ENCODE peak calls at places on chromosomes 6 and 20, in four cellular contexts. One of them, this sample, is unnamed.

GRCh38 chr6:18503187-18503586 is 116.0 kb downstream of the RNF144B start:
- DNase-seq in NCI-H774: no peak
- DNase-seq in PC-3: no peak
- DNase-seq in breast epithelium: no peak
- DNase-seq in this sample: no peak

GRCh38 chr6:12548526-12548925 is 168.0 kb upstream of the PHACTR1 start:
- DNase-seq in NCI-H774: no peak
- DNase-seq in PC-3: no peak
- DNase-seq in breast epithelium: no peak
- DNase-seq in this sample: no peak

GRCh38 chr6:25168637-25169036 is 110.5 kb upstream of the CARMIL1 start:
- DNase-seq in NCI-H774: no peak
- DNase-seq in PC-3: no peak
- DNase-seq in breast epithelium: no peak
- DNase-seq in this sample: no peak

GRCh38 chr20:62241501-62241900 is 3.2 kb downstream of the OSBPL2 start:
- DNase-seq in NCI-H774: no peak
- DNase-seq in PC-3: no peak
- DNase-seq in breast epithelium: no peak
- DNase-seq in this sample: no peak

GRCh38 chr20:50558483-50558925 is 48.3 kb downstream of the PTPN1 start:
- DNase-seq in NCI-H774: no peak
- DNase-seq in PC-3: peak; percentile 94
- DNase-seq in breast epithelium: no peak
- DNase-seq in this sample: no peak

GRCh38 chr20:46363874-46364669 is 42.3 kb downstream of the ELMO2 start:
- DNase-seq in NCI-H774: peak; percentile 76
- DNase-seq in PC-3: peak; percentile 88
- DNase-seq in breast epithelium: peak; percentile 83
- DNase-seq in this sample: peak; percentile 14

GRCh38 chr6:100633096-100633766 is 168.5 kb upstream of the SIM1 start:
- DNase-seq in NCI-H774: peak; percentile 21
- DNase-seq in PC-3: peak; percentile 76
- DNase-seq in breast epithelium: no peak
- DNase-seq in this sample: no peak

GRCh38 chr6:100366419-100366818 is 98.3 kb downstream of the SIM1 start:
- DNase-seq in NCI-H774: no peak
- DNase-seq in PC-3: peak; percentile 54
- DNase-seq in breast epithelium: no peak
- DNase-seq in this sample: no peak

GRCh38 chr20:1150968-1151367 is 32.6 kb downstream of the PSMF1 start:
- DNase-seq in NCI-H774: no peak
- DNase-seq in PC-3: no peak
- DNase-seq in breast epithelium: no peak
- DNase-seq in this sample: no peak

GRCh38 chr6:13614126-13614925 is 809 bp upstream of the NOL7 start:
- DNase-seq in NCI-H774: peak; percentile 53
- DNase-seq in PC-3: peak; percentile 44
- DNase-seq in breast epithelium: peak; percentile 60
- DNase-seq in this sample: peak; percentile 29

GRCh38 chr20:23257848-23258746 is 92.5 kb upstream of the NXT1 start:
- DNase-seq in NCI-H774: peak; percentile 25
- DNase-seq in PC-3: peak; percentile 74
- DNase-seq in breast epithelium: no peak
- DNase-seq in this sample: peak; percentile 68

GRCh38 chr20:35871311-35871771 is 83.0 kb downstream of the SCAND1 start:
- DNase-seq in NCI-H774: no peak
- DNase-seq in PC-3: no peak
- DNase-seq in breast epithelium: no peak
- DNase-seq in this sample: no peak

GRCh38 chr20:61742097-61742805 is 323.4 kb downstream of the TAF4 start:
- DNase-seq in NCI-H774: no peak
- DNase-seq in PC-3: no peak
- DNase-seq in breast epithelium: no peak
- DNase-seq in this sample: no peak

GRCh38 chr6:47131773-47132172 is 89.6 kb upstream of the ADGRF1 start:
- DNase-seq in NCI-H774: no peak
- DNase-seq in PC-3: no peak
- DNase-seq in breast epithelium: no peak
- DNase-seq in this sample: no peak

GRCh38 chr6:24425091-24425490 is 22.4 kb downstream of the MRS2 start:
- DNase-seq in NCI-H774: no peak
- DNase-seq in PC-3: peak; percentile 75
- DNase-seq in breast epithelium: no peak
- DNase-seq in this sample: no peak

GRCh38 chr6:32622545-32623401 is 14.4 kb upstream of the HLA-DQA1 start:
- DNase-seq in NCI-H774: no peak
- DNase-seq in PC-3: peak; percentile 18
- DNase-seq in breast epithelium: no peak
- DNase-seq in this sample: no peak

GRCh38 chr6:101645770-101646169 is 252.3 kb downstream of the GRIK2 start:
- DNase-seq in NCI-H774: no peak
- DNase-seq in PC-3: no peak
- DNase-seq in breast epithelium: no peak
- DNase-seq in this sample: no peak

GRCh38 chr20:47784599-47785320 is 521 bp downstream of the SULF2 start:
- DNase-seq in NCI-H774: no peak
- DNase-seq in PC-3: peak; percentile 74
- DNase-seq in breast epithelium: no peak
- DNase-seq in this sample: no peak

GRCh38 chr20:62308102-62308822 is 5.5 kb downstream of the ADRM1 start:
- DNase-seq in NCI-H774: no peak
- DNase-seq in PC-3: no peak
- DNase-seq in breast epithelium: no peak
- DNase-seq in this sample: no peak

GRCh38 chr20:47610247-47610944 is 108.7 kb downstream of the NCOA3 start:
- DNase-seq in NCI-H774: no peak
- DNase-seq in PC-3: peak; percentile 81
- DNase-seq in breast epithelium: no peak
- DNase-seq in this sample: no peak

GRCh38 chr6:63573899-63574553 is 1.7 kb downstream of the LOC128125822 start:
- DNase-seq in NCI-H774: peak; percentile 12
- DNase-seq in PC-3: peak; percentile 62
- DNase-seq in breast epithelium: no peak
- DNase-seq in this sample: peak; percentile 33

GRCh38 chr6:144265061-144265357 is 20.1 kb upstream of the UTRN start:
- DNase-seq in NCI-H774: no peak
- DNase-seq in PC-3: no peak
- DNase-seq in breast epithelium: no peak
- DNase-seq in this sample: no peak

GRCh38 chr6:124943658-124944057 is 18.6 kb upstream of the RNF217 start:
- DNase-seq in NCI-H774: no peak
- DNase-seq in PC-3: no peak
- DNase-seq in breast epithelium: no peak
- DNase-seq in this sample: no peak

GRCh38 chr6:169932491-169932890 is 181.1 kb downstream of the ERMARD start:
- DNase-seq in NCI-H774: peak; percentile 99
- DNase-seq in PC-3: no peak
- DNase-seq in breast epithelium: no peak
- DNase-seq in this sample: no peak

GRCh38 chr20:23668477-23668951 is 20.3 kb downstream of the CST4 start:
- DNase-seq in NCI-H774: peak; percentile 16
- DNase-seq in PC-3: peak; percentile 83
- DNase-seq in breast epithelium: no peak
- DNase-seq in this sample: no peak

GRCh38 chr6:114362957-114363356 is 20.1 kb upstream of the HS3ST5 start:
- DNase-seq in NCI-H774: no peak
- DNase-seq in PC-3: no peak
- DNase-seq in breast epithelium: no peak
- DNase-seq in this sample: no peak

This sample was measured in NCI-H1417 treated with DMSO at 0.1 percent for 48 hours.